ENCODE peak calls at places on chromosomes 3 and 15, in ten cellular contexts. H, W, V, T, B, R, O, X, S and A are unnamed samples.

GRCh38 chr15:93617443-93617842 is 528.4 kb upstream of the RGMA start:
- DNase-seq in H (no peak), W (no peak), V (no peak), T (no peak), B (no peak), R (peak; percentile 55), O (no peak), X (no peak), S (no peak), A (no peak)

GRCh38 chr15:74888716-74889115 is 1.1 kb upstream of the MPI start:
- DNase-seq in H (no peak), W (no peak), V (no peak), T (no peak), B (no peak), R (no peak), O (no peak), X (no peak), S (no peak), A (no peak)

GRCh38 chr3:3577823-3578222 is 221.4 kb upstream of the LRRN1 start:
- DNase-seq in H (no peak), W (no peak), V (no peak), T (no peak), B (no peak), R (no peak), O (no peak), X (no peak), S (no peak), A (no peak)

GRCh38 chr15:55522741-55523450 is 14.9 kb upstream of the DNAAF4 start:
- DNase-seq in H (no peak), W (no peak), V (no peak), T (no peak), B (no peak), R (no peak), O (no peak), X (no peak), S (no peak), A (no peak)

GRCh38 chr3:139670196-139670595 is 7.6 kb downstream of the NMNAT3 start:
- DNase-seq in H (no peak), W (no peak), V (peak; percentile 59), T (no peak), B (no peak), R (no peak), O (peak; percentile 67), X (no peak), S (no peak), A (no peak)

GRCh38 chr15:78298983-78299301 is 467 bp downstream of the SKIC8 start:
- DNase-seq in H (no peak), W (no peak), V (no peak), T (no peak), B (no peak), R (no peak), O (no peak), X (no peak), S (no peak), A (no peak)

GRCh38 chr15:100829457-100829856 is 50.2 kb upstream of the ALDH1A3 start:
- DNase-seq in H (no peak), W (no peak), V (no peak), T (no peak), B (no peak), R (no peak), O (no peak), X (no peak), S (no peak), A (no peak)

GRCh38 chr15:92845109-92845508 is 55.0 kb upstream of the CHD2 start:
- DNase-seq in H (peak; percentile 28), W (peak; percentile 67), V (no peak), T (no peak), B (peak; percentile 74), R (no peak), O (no peak), X (no peak), S (no peak), A (no peak)

GRCh38 chr15:58026552-58026951 is 39.0 kb downstream of the ALDH1A2 start:
- DNase-seq in H (no peak), W (no peak), V (no peak), T (no peak), B (no peak), R (no peak), O (no peak), X (no peak), S (no peak), A (no peak)
- H3K4me3 ChIP-seq in H (no peak overlapping the region), W (no peak overlapping the region), V (no peak overlapping the region), T (no peak overlapping the region), B (no peak overlapping the region), R (no peak overlapping the region), O (no peak overlapping the region), X (no peak overlapping the region), S (no peak overlapping the region), A (no peak overlapping the region)

GRCh38 chr15:67072951-67073350 is 7.5 kb downstream of the SMAD3 start:
- DNase-seq in H (no peak), W (no peak), V (no peak), T (no peak), B (no peak), R (no peak), O (no peak), X (no peak), S (no peak), A (no peak)

GRCh38 chr15:67070150-67070549 is 4.7 kb downstream of the SMAD3 start:
- DNase-seq in H (no peak), W (no peak), V (no peak), T (no peak), B (no peak), R (no peak), O (no peak), X (no peak), S (no peak), A (no peak)

GRCh38 chr15:67074886-67075229 is 9.5 kb downstream of the SMAD3 start:
- DNase-seq in H (no peak), W (no peak), V (no peak), T (no peak), B (no peak), R (no peak), O (no peak), X (no peak), S (no peak), A (no peak)

GRCh38 chr15:67070892-67071664 is 5.7 kb downstream of the SMAD3 start:
- DNase-seq in H (no peak), W (no peak), V (no peak), T (no peak), B (no peak), R (no peak), O (no peak), X (no peak), S (no peak), A (no peak)

DNA sequence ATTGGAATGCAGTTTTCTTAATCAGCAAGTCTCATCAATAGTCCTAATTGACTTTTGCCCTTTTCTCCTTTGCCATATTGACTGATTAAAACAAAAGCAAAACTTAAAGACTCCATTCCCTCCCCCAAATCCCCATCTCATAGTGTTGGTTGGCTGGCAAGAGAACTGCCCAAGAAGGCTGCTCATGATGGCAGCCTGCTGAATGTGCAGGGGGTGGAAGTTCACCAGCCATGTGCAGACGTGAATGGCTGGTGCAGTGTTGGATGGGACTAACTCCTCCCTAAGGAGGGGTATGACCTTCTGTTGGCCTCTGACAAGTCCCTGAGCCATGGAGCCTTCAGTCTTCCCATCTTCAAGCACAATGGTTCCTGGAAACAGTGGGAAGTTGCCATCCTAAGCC is 7.0 kb downstream of the SMAD3 start:
- DNase-seq in H (no peak), W (no peak), V (no peak), T (no peak), B (no peak), R (no peak), O (no peak), X (no peak), S (no peak), A (no peak)
- TF ChIP-seq POLR2AphosphoS5 in H (no peak), W (no peak), V (no peak), T (no peak), B (peak; percentile 47), R (no peak), O (no peak), X (no peak), S (no peak), A (no peak)

GRCh38 chr15:66842710-66843441 is 140.8 kb downstream of the SMAD6 start:
- DNase-seq in H (peak; percentile 37), W (no peak), V (peak; percentile 83), T (peak; percentile 75), B (no peak), R (no peak), O (no peak), X (no peak), S (peak; percentile 71), A (peak; percentile 88)
- H3K4me3 ChIP-seq in H (no peak overlapping the region), W (peak overlapping the region; percentile 64), V (peak overlapping the region; percentile 55), T (peak overlapping the region; percentile 47), B (no peak overlapping the region), R (peak overlapping the region; percentile 61), O (peak overlapping the region; percentile 57), X (peak overlapping the region; percentile 54), S (peak overlapping the region; percentile 43), A (peak overlapping the region; percentile 54)

DNA sequence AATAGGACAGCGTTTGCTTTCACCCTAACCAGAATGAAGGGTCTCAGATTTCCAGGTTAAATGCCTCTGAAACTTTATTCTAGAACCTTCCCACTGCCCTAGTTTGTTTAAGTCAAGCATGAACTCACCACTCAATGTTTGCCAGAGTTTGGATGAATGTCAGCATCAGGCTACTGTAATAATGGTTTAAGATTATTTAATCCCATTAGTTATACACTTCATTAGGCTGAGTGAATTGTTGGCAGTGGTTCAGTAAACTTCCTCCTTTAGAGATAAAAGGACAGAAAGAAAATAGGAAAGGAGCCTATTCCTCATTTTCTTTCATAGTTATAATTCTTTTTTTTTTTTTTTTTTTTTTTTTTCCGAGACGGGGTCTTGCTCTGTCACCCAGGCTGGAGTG is 401.9 kb upstream of the TPRG1 start:
- DNase-seq in H (no peak), W (no peak), V (no peak), T (no peak), B (no peak), R (no peak), O (no peak), X (no peak), S (no peak), A (no peak)
- TF ChIP-seq POLR2AphosphoS5 in H (no peak), W (no peak), V (no peak), T (no peak), B (no peak), R (no peak), O (no peak), X (no peak), S (no peak), A (no peak)

GRCh38 chr15:70181626-70182255 is 84.0 kb upstream of the TLE3 start:
- DNase-seq in H (no peak), W (no peak), V (no peak), T (no peak), B (no peak), R (no peak), O (no peak), X (no peak), S (no peak), A (no peak)

GRCh38 chr15:70180186-70180875 is 82.6 kb upstream of the TLE3 start:
- DNase-seq in H (no peak), W (no peak), V (no peak), T (no peak), B (no peak), R (no peak), O (no peak), X (no peak), S (no peak), A (no peak)

GRCh38 chr15:70178335-70179084 is 80.8 kb upstream of the TLE3 start:
- DNase-seq in H (no peak), W (no peak), V (no peak), T (no peak), B (no peak), R (no peak), O (no peak), X (no peak), S (no peak), A (no peak)

GRCh38 chr15:70182858-70183695 is 85.4 kb upstream of the TLE3 start:
- DNase-seq in H (no peak), W (no peak), V (no peak), T (no peak), B (no peak), R (no peak), O (no peak), X (no peak), S (no peak), A (no peak)

GRCh38 chr15:70179309-70179892 is 81.7 kb upstream of the TLE3 start:
- DNase-seq in H (no peak), W (no peak), V (no peak), T (no peak), B (no peak), R (no peak), O (no peak), X (no peak), S (no peak), A (no peak)
- H3K4me3 ChIP-seq in H (no peak overlapping the region), W (no peak overlapping the region), V (no peak overlapping the region), T (no peak overlapping the region), B (no peak overlapping the region), R (no peak overlapping the region), O (no peak overlapping the region), X (no peak overlapping the region), S (no peak overlapping the region), A (no peak overlapping the region)